ENCODE peak calls at places on chromosomes 3 and 15, in five cellular contexts. P, G, Y, A and K are unnamed samples.

GRCh38 chr15:28252831-28253230 is 69.1 kb downstream of the HERC2 start:
- DNase-seq in P (no peak), G (no peak), Y (no peak), A (no peak), K (no peak)

GRCh38 chr15:40894689-40895308 is 549 bp downstream of the VPS18 start:
- DNase-seq in P (peak), G (peak), Y (no peak), A (peak), K (no peak)

GRCh38 chr3:148466143-148466542 is 231.6 kb upstream of the AGTR1 start:
- DNase-seq in P (no peak), G (no peak), Y (peak), A (peak), K (no peak)

GRCh38 chr15:69526086-69526485 is 73.5 kb downstream of the RPLP1 start:
- DNase-seq in P (no peak), G (no peak), Y (no peak), A (no peak), K (no peak)

GRCh38 chr3:184409946-184410500 is 30.2 kb downstream of the CHRD start:
- DNase-seq in P (no peak), G (no peak), Y (no peak), A (no peak), K (no peak)

GRCh38 chr3:169241928-169242751 is 421.4 kb downstream of the MECOM start:
- DNase-seq in P (peak), G (no peak), Y (no peak), A (peak), K (no peak)

GRCh38 chr3:194579091-194579606 is 54.1 kb downstream of the TMEM44 start:
- DNase-seq in P (no peak), G (no peak), Y (no peak), A (no peak), K (no peak)

GRCh38 chr3:81998139-81998755 is 236.8 kb upstream of the GBE1 start:
- DNase-seq in P (no peak), G (no peak), Y (no peak), A (no peak), K (no peak)

GRCh38 chr3:53502737-53503136 is 8.3 kb downstream of the CACNA1D start:
- DNase-seq in P (no peak), G (no peak), Y (no peak), A (no peak), K (no peak)

GRCh38 chr15:96264801-96265515 is 65.5 kb upstream of the NR2F2 start:
- DNase-seq in P (peak), G (peak), Y (no peak), A (no peak), K (no peak)

GRCh38 chr15:57382222-57382621 is 5.9 kb downstream of the CGNL1 start:
- DNase-seq in P (no peak), G (peak), Y (no peak), A (no peak), K (no peak)

GRCh38 chr3:46665763-46666470 is 27.6 kb downstream of the ALS2CL start:
- DNase-seq in P (no peak), G (no peak), Y (no peak), A (no peak), K (no peak)

GRCh38 chr15:58479941-58480340 is 48.1 kb downstream of the LIPC start:
- DNase-seq in P (no peak), G (no peak), Y (no peak), A (no peak), K (no peak)

GRCh38 chr15:91385301-91385700 is 285.2 kb downstream of the SV2B start:
- DNase-seq in P (no peak), G (no peak), Y (no peak), A (peak), K (no peak)

GRCh38 chr15:72818632-72819031 is 35.1 kb upstream of the ADPGK start:
- DNase-seq in P (no peak), G (no peak), Y (no peak), A (no peak), K (no peak)

GRCh38 chr15:83653639-83654378 is at the start of gene ADAMTSL3:
- DNase-seq in P (peak), G (no peak), Y (peak), A (peak), K (no peak)

GRCh38 chr3:128238100-128238459 is 84.8 kb downstream of the EEFSEC start:
- DNase-seq in P (no peak), G (no peak), Y (no peak), A (no peak), K (no peak)

GRCh38 chr3:165206454-165207266 is 10.5 kb upstream of the SLITRK3 start:
- DNase-seq in P (peak), G (peak), Y (no peak), A (peak), K (no peak)

GRCh38 chr3:62445267-62445666 is 71.9 kb upstream of the FEZF2 start:
- DNase-seq in P (no peak), G (peak), Y (no peak), A (no peak), K (peak)

GRCh38 chr3:69172058-69172457 is 49.7 kb upstream of the LMOD3 start:
- DNase-seq in P (no peak), G (no peak), Y (no peak), A (no peak), K (no peak)

GRCh38 chr3:106963446-106963845 is 413.8 kb upstream of the CCDC54 start:
- DNase-seq in P (no peak), G (no peak), Y (no peak), A (no peak), K (no peak)
- TF ChIP-seq SUZ12 in P (no peak), G (no peak), Y (no peak), A (no peak), K (no peak)

GRCh38 chr3:122941233-122942206 is 86.0 kb downstream of the SEMA5B start:
- DNase-seq in P (no peak), G (no peak), Y (no peak), A (no peak), K (no peak)

GRCh38 chr3:122943828-122944190 is 83.8 kb downstream of the SEMA5B start:
- DNase-seq in P (no peak), G (no peak), Y (no peak), A (no peak), K (no peak)

GRCh38 chr3:122944671-122945151 is 82.9 kb downstream of the SEMA5B start:
- DNase-seq in P (no peak), G (no peak), Y (no peak), A (no peak), K (no peak)

GRCh38 chr3:122942241-122942640 is 85.3 kb downstream of the SEMA5B start:
- DNase-seq in P (no peak), G (no peak), Y (no peak), A (no peak), K (no peak)

DNA sequence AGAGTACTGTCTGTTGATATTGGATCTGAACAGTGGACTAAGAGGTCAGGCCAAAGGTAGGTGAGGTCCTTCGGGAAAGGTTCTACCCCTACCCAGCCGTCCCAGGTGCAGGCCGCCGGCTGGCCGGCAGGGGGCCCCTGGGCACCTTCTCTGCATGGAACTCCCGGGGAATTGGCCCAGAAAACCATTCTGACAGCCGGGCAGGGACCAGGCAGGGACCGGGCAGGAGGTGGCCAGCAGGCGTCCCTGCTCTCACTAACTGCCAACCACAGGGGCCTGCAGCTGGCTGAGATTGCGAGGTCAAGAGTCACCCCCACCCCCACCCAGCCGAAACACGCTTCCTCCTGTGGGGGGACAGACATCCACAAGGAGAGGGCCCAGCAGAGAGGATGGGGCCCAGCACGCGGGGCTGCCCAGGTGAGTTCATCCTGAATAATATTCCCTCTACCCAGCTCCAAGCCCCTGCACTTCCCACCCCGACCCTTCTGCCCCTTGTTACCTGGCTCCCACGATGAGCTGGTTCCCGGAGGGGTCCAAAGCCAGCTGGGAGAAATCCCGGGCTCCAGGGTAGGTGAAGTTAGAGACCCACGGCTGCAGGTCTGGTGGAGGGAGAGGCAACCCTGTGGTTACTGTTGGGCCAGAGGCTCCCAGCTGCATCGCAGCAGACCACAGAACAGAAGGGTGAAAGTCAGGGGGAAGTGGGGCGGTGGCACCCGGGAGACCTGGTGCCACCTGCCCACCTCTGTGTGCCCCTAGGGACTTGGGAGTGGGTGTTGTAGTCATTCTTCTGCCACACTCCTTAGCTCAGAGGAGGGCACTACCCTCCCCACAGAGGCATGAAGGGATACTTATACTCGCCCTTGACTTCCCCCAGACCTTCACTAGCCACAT is 84.4 kb downstream of the SEMA5B start:
- DNase-seq in P (peak), G (peak), Y (peak), A (peak), K (no peak)
- TF ChIP-seq SUZ12 in P (no peak), G (no peak), Y (no peak), A (no peak), K (no peak)

DNA sequence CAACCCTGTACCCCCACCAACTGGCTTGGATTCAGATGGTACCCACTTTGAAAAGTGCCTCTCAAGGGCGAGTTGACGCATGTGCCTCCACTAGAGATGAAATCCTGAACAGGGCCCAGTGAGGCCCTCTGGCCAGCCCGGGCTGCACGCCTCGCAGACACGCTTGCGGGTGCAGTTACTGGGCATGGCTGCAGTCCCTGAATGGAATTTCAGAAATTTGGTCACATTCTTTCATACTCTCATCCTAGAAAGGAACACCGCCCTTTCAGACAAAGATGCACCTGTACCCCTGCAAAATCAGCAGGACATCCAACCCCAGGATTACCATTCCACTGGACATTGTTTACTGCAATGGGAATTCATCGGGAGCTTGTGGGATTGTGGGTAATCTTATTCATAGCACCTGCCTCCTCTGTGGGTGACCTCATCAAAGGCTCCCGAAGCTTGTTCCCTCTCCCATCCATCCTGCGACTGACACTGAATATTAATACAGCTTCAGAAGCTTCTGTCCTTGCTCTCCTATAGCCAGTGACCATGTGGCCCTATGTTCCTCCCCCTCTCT is 42.5 kb upstream of the TPM1 start:
- DNase-seq in P (no peak), G (no peak), Y (no peak), A (no peak), K (no peak)
- TF ChIP-seq SUZ12 in P (no peak), G (no peak), Y (no peak), A (no peak), K (no peak)

GRCh38 chr3:119829431-119829830 is 47.5 kb downstream of the NR1I2 start:
- DNase-seq in P (no peak), G (no peak), Y (no peak), A (no peak), K (no peak)
- TF ChIP-seq SUZ12 in P (no peak), G (no peak), Y (no peak), A (no peak), K (no peak)

DNA sequence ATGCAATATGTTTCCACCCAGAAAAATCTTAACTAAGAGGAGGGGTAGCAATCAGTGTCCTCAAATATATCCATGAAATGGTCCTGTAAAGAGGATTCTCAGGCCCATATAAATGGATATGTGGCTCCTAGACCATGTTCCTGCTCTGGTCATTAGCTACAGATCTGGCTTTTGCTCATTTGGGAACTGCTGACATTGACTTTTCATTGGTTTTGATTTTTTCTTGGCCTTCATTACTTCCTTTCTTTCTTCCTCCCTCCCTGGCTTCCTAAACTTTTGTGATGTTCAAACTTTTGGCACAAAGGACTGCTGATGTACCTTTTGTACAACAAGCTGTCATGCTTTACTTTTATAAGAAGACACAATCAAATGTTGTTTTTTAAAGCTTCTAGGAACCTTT is 41.6 kb upstream of the SNRK start:
- DNase-seq in P (no peak), G (no peak), Y (no peak), A (no peak), K (no peak)
- TF ChIP-seq SUZ12 in P (no peak), G (no peak), Y (no peak), A (no peak), K (no peak)

GRCh38 chr3:132554437-132554836 is 42.6 kb upstream of the ACKR4 start:
- DNase-seq in P (no peak), G (peak), Y (no peak), A (no peak), K (no peak)

GRCh38 chr3:132556467-132557159 is 40.5 kb upstream of the ACKR4 start:
- DNase-seq in P (no peak), G (no peak), Y (no peak), A (no peak), K (no peak)

GRCh38 chr3:132550579-132551305 is 46.3 kb upstream of the ACKR4 start:
- DNase-seq in P (no peak), G (no peak), Y (no peak), A (no peak), K (no peak)

GRCh38 chr3:132555316-132556035 is 41.6 kb upstream of the ACKR4 start:
- DNase-seq in P (no peak), G (no peak), Y (no peak), A (no peak), K (no peak)

GRCh38 chr3:132553811-132554210 is 43.3 kb upstream of the ACKR4 start:
- DNase-seq in P (no peak), G (no peak), Y (no peak), A (no peak), K (no peak)
- TF ChIP-seq SUZ12 in P (no peak), G (no peak), Y (no peak), A (no peak), K (no peak)

GRCh38 chr15:78618490-78618934 is 2.3 kb downstream of the CHRNA3 start:
- DNase-seq in P (peak), G (peak), Y (peak), A (peak), K (peak)
- TF ChIP-seq SUZ12 in P (no peak), G (no peak), Y (no peak), A (no peak), K (no peak)

GRCh38 chr3:188266581-188267274 is 112.8 kb downstream of the LPP start:
- DNase-seq in P (no peak), G (no peak), Y (no peak), A (no peak), K (no peak)

GRCh38 chr3:188269040-188269439 is 115.1 kb downstream of the LPP start:
- DNase-seq in P (no peak), G (no peak), Y (no peak), A (no peak), K (no peak)

GRCh38 chr3:188268336-188268735 is 114.4 kb downstream of the LPP start:
- DNase-seq in P (no peak), G (no peak), Y (no peak), A (no peak), K (no peak)

GRCh38 chr3:188270423-188270972 is 116.5 kb downstream of the LPP start:
- DNase-seq in P (no peak), G (peak), Y (no peak), A (no peak), K (no peak)

DNA sequence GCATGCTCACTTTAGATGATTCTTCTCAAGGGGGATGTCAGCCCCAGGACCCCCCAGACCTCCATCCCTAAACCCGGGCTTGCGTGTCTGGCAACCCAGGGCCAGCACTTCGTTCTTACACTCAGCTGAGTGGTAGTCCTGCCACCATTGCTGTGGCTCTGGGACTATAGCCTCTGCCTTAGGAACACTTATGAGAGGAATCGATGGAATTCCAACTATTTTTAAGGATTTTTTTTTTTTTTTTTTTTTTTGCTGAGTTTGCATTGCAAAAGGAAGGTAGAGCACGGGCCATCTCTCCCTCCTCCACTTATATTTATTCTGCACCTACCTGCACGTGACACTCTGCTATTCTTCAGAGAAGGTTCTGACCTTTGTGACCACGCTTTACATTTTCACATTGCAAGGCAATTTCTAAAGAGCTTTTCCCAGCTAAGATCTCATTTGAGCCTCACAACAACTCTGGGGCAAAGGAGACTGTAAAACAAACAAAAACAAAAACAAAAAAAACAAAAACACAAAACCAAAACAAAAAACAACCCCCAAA is 113.9 kb downstream of the LPP start:
- DNase-seq in P (no peak), G (no peak), Y (no peak), A (no peak), K (no peak)
- TF ChIP-seq SUZ12 in P (no peak), G (no peak), Y (no peak), A (no peak), K (no peak)

GRCh38 chr3:31785734-31786133 is 195.3 kb downstream of the OSBPL10 start:
- DNase-seq in P (no peak), G (no peak), Y (no peak), A (no peak), K (no peak)

GRCh38 chr3:31793040-31793439 is 188.0 kb downstream of the OSBPL10 start:
- DNase-seq in P (no peak), G (no peak), Y (no peak), A (no peak), K (no peak)

GRCh38 chr3:31789429-31789828 is 191.6 kb downstream of the OSBPL10 start:
- DNase-seq in P (no peak), G (no peak), Y (no peak), A (no peak), K (no peak)

GRCh38 chr3:31793821-31794220 is 187.2 kb downstream of the OSBPL10 start:
- DNase-seq in P (no peak), G (no peak), Y (no peak), A (no peak), K (no peak)

GRCh38 chr3:31790516-31791148 is 190.4 kb downstream of the OSBPL10 start:
- DNase-seq in P (no peak), G (no peak), Y (no peak), A (no peak), K (no peak)
- TF ChIP-seq SUZ12 in P (no peak), G (no peak), Y (no peak), A (no peak), K (no peak)